ENCODE peak calls at places on chromosomes 7 and 10, in seven cellular contexts. L, Z, N, I, J, O and X are unnamed samples.

GRCh38 chr7:34036069-34036920 is 131.0 kb downstream of the BMPER start:
- DNase-seq in L (no peak), Z (peak; percentile 32), N (peak; percentile 65), I (no peak), J (no peak), O (no peak), X (no peak)

GRCh38 chr10:108250954-108251620 is 1086.6 kb upstream of the SORCS1 start:
- DNase-seq in L (no peak), Z (no peak), N (no peak), I (no peak), J (no peak), O (peak; percentile 28), X (no peak)

GRCh38 chr7:134350682-134351081 is 34.0 kb upstream of the SLC35B4 start:
- DNase-seq in L (no peak), Z (no peak), N (no peak), I (no peak), J (no peak), O (no peak), X (no peak)

GRCh38 chr10:97463363-97464132 is 17.6 kb downstream of the ZDHHC16 start:
- DNase-seq in L (no peak), Z (peak; percentile 47), N (no peak), I (peak; percentile 61), J (peak; percentile 20), O (peak; percentile 43), X (no peak)

GRCh38 chr7:48298779-48299178 is 127.5 kb downstream of the ABCA13 start:
- DNase-seq in L (no peak), Z (no peak), N (no peak), I (no peak), J (no peak), O (peak; percentile 56), X (no peak)

GRCh38 chr10:6049031-6049400 is 13.2 kb downstream of the IL2RA start:
- DNase-seq in L (peak; percentile 38), Z (no peak), N (no peak), I (no peak), J (no peak), O (no peak), X (no peak)

GRCh38 chr7:21355406-21355874 is 72.4 kb upstream of the SP4 start:
- DNase-seq in L (no peak), Z (no peak), N (no peak), I (peak; percentile 94), J (peak; percentile 24), O (no peak), X (no peak)

GRCh38 chr10:3786295-3786981 is 1.4 kb upstream of the KLF6 start:
- DNase-seq in L (peak; percentile 74), Z (no peak), N (peak; percentile 74), I (no peak), J (no peak), O (peak; percentile 70), X (no peak)

GRCh38 chr10:9596368-9596920 is 1421.2 kb upstream of the CELF2 start:
- DNase-seq in L (no peak), Z (no peak), N (no peak), I (no peak), J (no peak), O (peak; percentile 63), X (no peak)

GRCh38 chr7:157932498-157933218 is 595.9 kb downstream of the DNAJB6 start:
- DNase-seq in L (no peak), Z (no peak), N (no peak), I (peak; percentile 47), J (no peak), O (no peak), X (no peak)

GRCh38 chr10:107206856-107207255 is 42.4 kb upstream of the SORCS1 start:
- DNase-seq in L (no peak), Z (no peak), N (no peak), I (no peak), J (no peak), O (no peak), X (no peak)

GRCh38 chr7:97064020-97064419 is 39.4 kb upstream of the DLX5 start:
- DNase-seq in L (no peak), Z (no peak), N (no peak), I (no peak), J (no peak), O (no peak), X (no peak)

GRCh38 chr7:120991570-120991969 is 3.1 kb downstream of the CPED1 start:
- DNase-seq in L (no peak), Z (no peak), N (no peak), I (no peak), J (no peak), O (peak; percentile 69), X (no peak)

GRCh38 chr7:20745716-20746115 is 41.0 kb downstream of the SP8 start:
- DNase-seq in L (no peak), Z (no peak), N (no peak), I (no peak), J (no peak), O (no peak), X (no peak)

GRCh38 chr10:80168679-80169380 is 36.3 kb downstream of the PLAC9 start:
- DNase-seq in L (peak; percentile 69), Z (no peak), N (peak; percentile 49), I (no peak), J (no peak), O (no peak), X (no peak)

GRCh38 chr7:73708961-73709360 is 10.5 kb downstream of the STX1A start:
- DNase-seq in L (no peak), Z (no peak), N (no peak), I (no peak), J (no peak), O (no peak), X (no peak)

GRCh38 chr7:71286924-71287323 is 155.0 kb downstream of the GALNT17 start:
- DNase-seq in L (no peak), Z (no peak), N (no peak), I (no peak), J (no peak), O (no peak), X (no peak)

GRCh38 chr10:92714152-92714836 is 24.5 kb downstream of the HHEX start:
- DNase-seq in L (no peak), Z (no peak), N (no peak), I (no peak), J (no peak), O (no peak), X (no peak)

GRCh38 chr10:84333864-84334451 is 5.6 kb downstream of the CCSER2 start:
- DNase-seq in L (no peak), Z (no peak), N (no peak), I (peak; percentile 37), J (peak; percentile 64), O (no peak), X (no peak)

GRCh38 chr7:101094376-101094775 is 9.1 kb downstream of the TRIM56 start:
- DNase-seq in L (no peak), Z (no peak), N (no peak), I (no peak), J (no peak), O (no peak), X (no peak)

GRCh38 chr7:101096957-101097347 is 11.7 kb downstream of the TRIM56 start:
- DNase-seq in L (no peak), Z (no peak), N (no peak), I (no peak), J (no peak), O (no peak), X (no peak)

GRCh38 chr7:101093907-101094306 is 8.6 kb downstream of the TRIM56 start:
- DNase-seq in L (no peak), Z (no peak), N (no peak), I (no peak), J (no peak), O (peak; percentile 70), X (no peak)

GRCh38 chr7:101096331-101096956 is 11.2 kb downstream of the TRIM56 start:
- DNase-seq in L (no peak), Z (no peak), N (no peak), I (no peak), J (no peak), O (no peak), X (no peak)

GRCh38 chr7:101094791-101095375 is 9.6 kb downstream of the TRIM56 start:
- DNase-seq in L (peak; percentile 66), Z (peak; percentile 26), N (peak; percentile 64), I (peak; percentile 77), J (no peak), O (peak; percentile 64), X (no peak)
- TF ChIP-seq CTCF in L (peak; percentile 46), Z (peak; percentile 56), N (peak; percentile 13), I (peak; percentile 93), J (peak; percentile 38), O (peak; percentile 78), X (peak; percentile 75)

DNA sequence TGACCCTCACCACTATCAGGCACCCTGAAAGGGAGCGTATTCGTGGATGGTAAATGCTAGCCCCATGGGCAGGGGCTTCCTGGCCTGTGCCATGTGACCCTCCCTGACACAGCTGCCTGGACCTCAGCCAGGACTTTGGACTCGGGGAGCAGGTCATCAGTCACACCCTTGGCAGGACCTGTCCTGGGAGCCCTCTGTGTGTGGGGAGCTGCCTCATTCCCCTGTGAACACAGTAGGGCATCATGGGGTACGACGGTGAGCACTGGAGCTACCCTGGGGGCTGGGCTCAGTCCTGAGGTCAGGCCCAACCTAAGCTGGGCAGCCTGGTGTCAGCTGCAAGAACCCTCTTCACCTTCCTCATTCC is 129.3 kb upstream of the FAM20C start:
- DNase-seq in L (peak; percentile 58), Z (no peak), N (no peak), I (no peak), J (no peak), O (no peak), X (no peak)
- TF ChIP-seq CTCF in L (no peak), Z (no peak), N (no peak), I (no peak), J (no peak), O (no peak), X (no peak)

GRCh38 chr7:92461027-92462003 is 14.0 kb downstream of the GATAD1 start:
- DNase-seq in L (no peak), Z (no peak), N (no peak), I (peak; percentile 56), J (peak; percentile 2), O (peak; percentile 51), X (no peak)
- TF ChIP-seq CTCF in L (peak; percentile 21), Z (peak; percentile 86), N (no peak), I (peak; percentile 92), J (peak; percentile 79), O (peak; percentile 86), X (peak; percentile 89)

GRCh38 chr7:1152492-1152891 is 7.5 kb downstream of the ZFAND2A start:
- DNase-seq in L (no peak), Z (no peak), N (no peak), I (no peak), J (no peak), O (no peak), X (no peak)

GRCh38 chr7:1151653-1152425 is 8.2 kb downstream of the ZFAND2A start:
- DNase-seq in L (no peak), Z (no peak), N (no peak), I (no peak), J (no peak), O (no peak), X (no peak)

GRCh38 chr7:1150400-1151002 is 9.5 kb downstream of the ZFAND2A start:
- DNase-seq in L (no peak), Z (no peak), N (no peak), I (no peak), J (no peak), O (no peak), X (no peak)

GRCh38 chr7:1149351-1149794 is 10.6 kb downstream of the ZFAND2A start:
- DNase-seq in L (no peak), Z (no peak), N (no peak), I (no peak), J (no peak), O (no peak), X (no peak)

DNA sequence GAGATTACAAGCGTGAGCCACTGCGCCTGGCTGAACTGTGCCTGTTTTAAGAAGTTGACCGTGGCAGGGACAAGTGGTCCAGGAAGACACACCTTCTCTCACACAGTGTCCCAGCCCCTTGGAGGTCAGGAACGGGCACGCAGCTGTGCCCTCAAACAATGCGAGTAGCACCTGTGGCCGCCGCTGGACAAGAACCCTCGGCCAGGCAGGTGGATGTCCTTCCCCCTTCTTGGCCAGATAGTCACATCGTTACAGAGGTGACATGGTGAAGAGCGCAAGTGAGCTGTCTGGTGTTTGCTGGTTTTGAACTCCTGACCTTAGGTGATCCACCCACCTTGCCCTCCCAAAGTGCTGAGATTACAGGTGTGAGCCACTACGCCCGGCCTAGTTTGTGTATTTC is 8.8 kb downstream of the ZFAND2A start:
- DNase-seq in L (no peak), Z (no peak), N (no peak), I (no peak), J (no peak), O (no peak), X (no peak)
- TF ChIP-seq CTCF in L (no peak), Z (no peak), N (no peak), I (no peak), J (no peak), O (no peak), X (no peak)